ENCODE peak calls at places on chromosomes 3 and 15, in nine cellular contexts. One of them, this sample, is unnamed.

GRCh38 chr3:125123906-125124305 is 68.1 kb upstream of the HEG1 start:
- DNase-seq in RPMI8226: no peak
- DNase-seq in psoas muscle: no peak
- DNase-seq in lower lobe of right lung: no peak
- DNase-seq in right atrium auricular region: no peak
- DNase-seq in brain microvascular endothelial cell: peak
- DNase-seq in aorta: no peak
- DNase-seq in amniotic stem cell: no peak
- DNase-seq in fibroblast of the aortic adventitia: peak
- DNase-seq in this sample: no peak

GRCh38 chr3:72336821-72337479 is 511.3 kb downstream of the SHQ1 start:
- DNase-seq in fibroblast of the aortic adventitia: peak
- DNase-seq in lower lobe of right lung: peak
- DNase-seq in right atrium auricular region: peak
- DNase-seq in psoas muscle: peak
- DNase-seq in amniotic stem cell: no peak
- DNase-seq in RPMI8226: no peak
- DNase-seq in brain microvascular endothelial cell: peak
- DNase-seq in aorta: peak
- DNase-seq in this sample: peak

GRCh38 chr3:146589899-146590508 is 15.1 kb downstream of the PLSCR5 start:
- DNase-seq in lower lobe of right lung: no peak
- DNase-seq in aorta: no peak
- DNase-seq in brain microvascular endothelial cell: peak
- DNase-seq in fibroblast of the aortic adventitia: peak
- DNase-seq in right atrium auricular region: no peak
- DNase-seq in psoas muscle: no peak
- DNase-seq in RPMI8226: peak
- DNase-seq in amniotic stem cell: peak
- DNase-seq in this sample: peak

GRCh38 chr3:190070623-190071347 is 49.9 kb downstream of the P3H2 start:
- DNase-seq in aorta: no peak
- DNase-seq in right atrium auricular region: no peak
- DNase-seq in RPMI8226: no peak
- DNase-seq in brain microvascular endothelial cell: no peak
- DNase-seq in amniotic stem cell: no peak
- DNase-seq in fibroblast of the aortic adventitia: no peak
- DNase-seq in psoas muscle: no peak
- DNase-seq in lower lobe of right lung: no peak
- DNase-seq in this sample: peak

GRCh38 chr3:127005864-127006500 is 23.1 kb downstream of the PLXNA1 start:
- DNase-seq in amniotic stem cell: no peak
- DNase-seq in RPMI8226: no peak
- DNase-seq in psoas muscle: no peak
- DNase-seq in aorta: no peak
- DNase-seq in right atrium auricular region: no peak
- DNase-seq in fibroblast of the aortic adventitia: no peak
- DNase-seq in lower lobe of right lung: no peak
- DNase-seq in brain microvascular endothelial cell: peak
- DNase-seq in this sample: no peak

GRCh38 chr15:75823860-75824613 is 19.2 kb upstream of the UBE2Q2 start:
- DNase-seq in amniotic stem cell: no peak
- DNase-seq in lower lobe of right lung: no peak
- DNase-seq in right atrium auricular region: no peak
- DNase-seq in psoas muscle: no peak
- DNase-seq in aorta: no peak
- DNase-seq in fibroblast of the aortic adventitia: no peak
- DNase-seq in brain microvascular endothelial cell: no peak
- DNase-seq in RPMI8226: no peak
- DNase-seq in this sample: peak

GRCh38 chr3:53166781-53167291 is 5.8 kb downstream of the PRKCD start:
- DNase-seq in right atrium auricular region: peak
- DNase-seq in brain microvascular endothelial cell: peak
- DNase-seq in aorta: peak
- DNase-seq in RPMI8226: no peak
- DNase-seq in lower lobe of right lung: peak
- DNase-seq in psoas muscle: peak
- DNase-seq in fibroblast of the aortic adventitia: peak
- DNase-seq in amniotic stem cell: no peak
- DNase-seq in this sample: no peak

GRCh38 chr3:16140116-16140893 is 34.2 kb upstream of the GALNT15 start:
- DNase-seq in lower lobe of right lung: no peak
- DNase-seq in aorta: no peak
- DNase-seq in fibroblast of the aortic adventitia: peak
- DNase-seq in amniotic stem cell: no peak
- DNase-seq in psoas muscle: peak
- DNase-seq in RPMI8226: no peak
- DNase-seq in right atrium auricular region: peak
- DNase-seq in brain microvascular endothelial cell: peak
- DNase-seq in this sample: no peak

GRCh38 chr3:4821975-4822374 is 157.3 kb upstream of the BHLHE40 start:
- DNase-seq in aorta: no peak
- DNase-seq in fibroblast of the aortic adventitia: no peak
- DNase-seq in right atrium auricular region: no peak
- DNase-seq in brain microvascular endothelial cell: no peak
- DNase-seq in RPMI8226: no peak
- DNase-seq in amniotic stem cell: no peak
- DNase-seq in psoas muscle: no peak
- DNase-seq in lower lobe of right lung: no peak
- DNase-seq in this sample: no peak

This sample was measured in mesendoderm.